ENCODE peak calls at places on chromosomes 6 and 20, in five cellular contexts. One of them, this sample, is unnamed. For H3K4me1, the result is how much of the 10 kb centered on the place peaks cover.

GRCh38 chr6:88383183-88383582 is 217.0 kb upstream of the CNR1 start:
- DNase-seq in A549: no peak
- DNase-seq in tibial artery: no peak
- DNase-seq in GM23248: no peak
- DNase-seq in heart left ventricle: no peak
- DNase-seq in this sample: no peak

GRCh38 chr6:43736211-43736786 is 33.7 kb upstream of the VEGFA start:
- DNase-seq in tibial artery: no peak
- DNase-seq in heart left ventricle: no peak
- DNase-seq in GM23248: no peak
- DNase-seq in A549: no peak
- DNase-seq in this sample: no peak

GRCh38 chr6:11172501-11173337 is 59.7 kb downstream of the NEDD9 start:
- DNase-seq in heart left ventricle: peak
- DNase-seq in GM23248: peak
- DNase-seq in tibial artery: peak
- DNase-seq in A549: no peak
- DNase-seq in this sample: peak

GRCh38 chr6:5498579-5498899 is 237.2 kb downstream of the FARS2 start:
- DNase-seq in tibial artery: no peak
- DNase-seq in heart left ventricle: no peak
- DNase-seq in GM23248: peak
- DNase-seq in A549: no peak
- DNase-seq in this sample: no peak

GRCh38 chr20:25310921-25311728 is 63.2 kb downstream of the PYGB start:
- DNase-seq in heart left ventricle: peak
- DNase-seq in tibial artery: peak
- DNase-seq in A549: no peak
- DNase-seq in GM23248: peak
- DNase-seq in this sample: peak

GRCh38 chr6:130825772-130826441 is 1.3 kb upstream of the SMLR1 start:
- DNase-seq in heart left ventricle: no peak
- DNase-seq in tibial artery: no peak
- DNase-seq in A549: no peak
- DNase-seq in GM23248: no peak
- DNase-seq in this sample: no peak

GRCh38 chr20:37516697-37517370 is 4.2 kb upstream of the NNAT start:
- DNase-seq in heart left ventricle: no peak
- DNase-seq in GM23248: no peak
- DNase-seq in tibial artery: no peak
- DNase-seq in A549: no peak
- DNase-seq in this sample: peak

GRCh38 chr20:35870541-35871307 is 83.6 kb downstream of the SCAND1 start:
- DNase-seq in GM23248: peak
- DNase-seq in A549: no peak
- DNase-seq in heart left ventricle: no peak
- DNase-seq in tibial artery: no peak
- DNase-seq in this sample: no peak

GRCh38 chr6:33815854-33816253 is 12.1 kb upstream of the MLN start:
- DNase-seq in A549: peak
- DNase-seq in GM23248: peak
- DNase-seq in tibial artery: no peak
- DNase-seq in heart left ventricle: no peak
- DNase-seq in this sample: peak

DNA sequence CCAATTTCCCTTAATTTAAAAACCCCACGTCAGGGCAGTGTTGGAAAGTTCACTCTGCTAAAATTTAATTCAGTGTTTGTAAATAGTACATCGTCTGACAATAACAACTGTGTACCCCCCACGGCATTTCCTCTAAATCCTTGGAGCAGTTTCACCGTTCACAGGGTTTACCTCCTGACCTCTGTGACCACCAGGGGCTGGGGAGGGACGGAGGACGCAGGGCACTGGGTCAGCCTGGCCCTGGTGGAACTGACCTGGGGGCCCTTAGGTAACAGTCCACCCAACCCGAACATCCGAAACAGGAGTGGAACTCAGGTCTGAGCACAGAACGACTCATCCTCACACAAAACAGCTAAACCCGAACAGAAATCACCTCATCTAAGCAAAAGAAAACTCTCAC is 2.1 kb downstream of the ZBTB46 start:
- DNase-seq in heart left ventricle: no peak
- DNase-seq in GM23248: no peak
- DNase-seq in A549: no peak
- DNase-seq in tibial artery: no peak
- DNase-seq in this sample: no peak
- H3K4me3 ChIP-seq in heart left ventricle: peak
- H3K4me3 ChIP-seq in GM23248: no peak
- H3K4me3 ChIP-seq in A549: no peak
- H3K4me3 ChIP-seq in tibial artery: no peak
- H3K4me3 ChIP-seq in this sample: no peak

GRCh38 chr20:41136695-41137411 is 490 bp upstream of the PLCG1 start:
- DNase-seq in heart left ventricle: peak
- DNase-seq in tibial artery: peak
- DNase-seq in GM23248: peak
- DNase-seq in A549: peak
- DNase-seq in this sample: peak

GRCh38 chr20:41138217-41138526 is 829 bp downstream of the PLCG1 start:
- DNase-seq in A549: no peak
- DNase-seq in GM23248: peak
- DNase-seq in tibial artery: no peak
- DNase-seq in heart left ventricle: no peak
- DNase-seq in this sample: no peak

GRCh38 chr20:41136336-41136694 is 1.0 kb upstream of the PLCG1 start:
- DNase-seq in GM23248: no peak
- DNase-seq in A549: no peak
- DNase-seq in heart left ventricle: no peak
- DNase-seq in tibial artery: no peak
- DNase-seq in this sample: no peak

GRCh38 chr20:41138527-41139226 is 1.3 kb downstream of the PLCG1 start:
- DNase-seq in heart left ventricle: no peak
- DNase-seq in GM23248: peak
- DNase-seq in A549: no peak
- DNase-seq in tibial artery: no peak
- DNase-seq in this sample: peak

DNA sequence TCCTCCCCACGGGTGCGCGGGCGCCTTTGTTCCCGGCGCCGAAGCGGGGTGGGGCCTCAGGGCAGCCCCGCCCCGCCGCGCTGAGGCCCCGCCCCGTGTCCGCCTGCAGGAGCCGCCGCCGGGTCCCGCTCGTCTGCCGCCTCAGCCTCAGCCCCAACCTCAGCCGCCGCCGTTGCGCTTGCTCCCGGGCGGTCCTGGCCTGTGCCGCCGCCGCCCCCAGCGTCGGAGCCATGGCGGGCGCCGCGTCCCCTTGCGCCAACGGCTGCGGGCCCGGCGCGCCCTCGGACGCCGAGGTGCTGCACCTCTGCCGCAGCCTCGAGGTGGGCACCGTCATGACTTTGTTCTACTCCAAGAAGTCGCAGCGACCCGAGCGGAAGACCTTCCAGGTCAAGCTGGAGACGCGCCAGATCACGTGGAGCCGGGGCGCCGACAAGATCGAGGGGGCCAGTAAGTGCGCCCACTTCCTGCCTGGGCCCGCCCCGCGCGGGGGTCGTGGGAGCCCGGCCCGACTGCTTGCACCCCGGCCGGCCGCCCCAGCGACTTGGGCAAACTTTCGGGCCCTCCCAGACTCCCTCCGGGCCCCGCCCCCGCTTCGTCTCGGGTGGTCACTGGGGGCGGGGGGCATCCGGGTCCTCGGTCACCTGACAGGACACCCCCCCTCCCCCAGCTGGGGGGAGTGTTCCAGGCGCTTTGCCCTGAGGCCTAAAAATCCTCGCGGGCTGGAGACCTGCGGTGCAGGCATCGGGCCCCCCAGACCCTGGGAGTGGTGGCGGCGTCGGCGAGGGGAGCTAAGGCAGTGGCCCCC is at the start of gene PLCG1:
- DNase-seq in GM23248: peak
- DNase-seq in heart left ventricle: peak
- DNase-seq in A549: peak
- DNase-seq in tibial artery: peak
- DNase-seq in this sample: peak
- H3K4me1 ChIP-seq in GM23248: under half
- H3K4me1 ChIP-seq in heart left ventricle: under half
- H3K4me1 ChIP-seq in A549: under half
- H3K4me1 ChIP-seq in tibial artery: half or more
- H3K4me1 ChIP-seq in this sample: under half

GRCh38 chr20:53657732-53658131 is 64.1 kb upstream of the ZNF217 start:
- DNase-seq in A549: no peak
- DNase-seq in GM23248: no peak
- DNase-seq in tibial artery: no peak
- DNase-seq in heart left ventricle: no peak
- DNase-seq in this sample: peak

GRCh38 chr20:53658327-53658726 is 64.7 kb upstream of the ZNF217 start:
- DNase-seq in tibial artery: no peak
- DNase-seq in GM23248: no peak
- DNase-seq in heart left ventricle: no peak
- DNase-seq in A549: no peak
- DNase-seq in this sample: no peak

GRCh38 chr20:53655909-53656652 is 62.4 kb upstream of the ZNF217 start:
- DNase-seq in tibial artery: no peak
- DNase-seq in GM23248: peak
- DNase-seq in heart left ventricle: no peak
- DNase-seq in A549: no peak
- DNase-seq in this sample: no peak

GRCh38 chr20:53656653-53657288 is 63.1 kb upstream of the ZNF217 start:
- DNase-seq in tibial artery: no peak
- DNase-seq in GM23248: peak
- DNase-seq in A549: no peak
- DNase-seq in heart left ventricle: no peak
- DNase-seq in this sample: no peak

GRCh38 chr20:53657289-53657678 is 63.6 kb upstream of the ZNF217 start:
- DNase-seq in tibial artery: no peak
- DNase-seq in GM23248: peak
- DNase-seq in A549: no peak
- DNase-seq in heart left ventricle: no peak
- DNase-seq in this sample: no peak
- H3K27ac ChIP-seq in tibial artery: peak
- H3K27ac ChIP-seq in GM23248: peak
- H3K27ac ChIP-seq in A549: peak
- H3K27ac ChIP-seq in heart left ventricle: no peak
- H3K27ac ChIP-seq in this sample: no peak

GRCh38 chr6:29975561-29975907 is 33.2 kb downstream of the HLA-A start:
- DNase-seq in tibial artery: no peak
- DNase-seq in heart left ventricle: no peak
- DNase-seq in A549: no peak
- DNase-seq in GM23248: no peak
- DNase-seq in this sample: no peak
- H3K4me3 ChIP-seq in tibial artery: peak
- H3K4me3 ChIP-seq in heart left ventricle: peak
- H3K4me3 ChIP-seq in A549: no peak
- H3K4me3 ChIP-seq in GM23248: no peak
- H3K4me3 ChIP-seq in this sample: no peak

DNA sequence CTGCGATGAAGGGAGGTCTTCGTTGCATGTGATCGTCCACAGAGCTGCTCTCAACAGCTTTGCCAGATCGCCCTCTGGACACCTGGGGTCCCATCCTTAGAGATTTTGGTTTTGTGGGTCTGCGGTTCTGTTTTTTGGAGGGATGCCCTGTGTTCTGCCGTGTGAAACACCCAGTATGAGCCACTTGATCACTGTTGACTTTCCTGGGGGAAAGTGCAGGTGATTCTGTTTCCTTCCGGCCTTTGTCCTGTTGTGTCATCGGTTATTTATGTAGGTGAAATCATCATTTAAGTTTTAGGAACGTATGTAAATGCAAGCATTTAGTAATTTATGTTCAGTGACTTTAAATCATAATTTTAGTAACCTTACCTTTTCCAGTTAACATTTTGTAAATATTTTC is 56.4 kb upstream of the SLC22A1 start:
- DNase-seq in tibial artery: no peak
- DNase-seq in A549: no peak
- DNase-seq in GM23248: no peak
- DNase-seq in heart left ventricle: no peak
- DNase-seq in this sample: no peak
- H3K4me1 ChIP-seq in tibial artery: under half
- H3K4me1 ChIP-seq in A549: under half
- H3K4me1 ChIP-seq in GM23248: under half
- H3K4me1 ChIP-seq in heart left ventricle: under half
- H3K4me1 ChIP-seq in this sample: under half

DNA sequence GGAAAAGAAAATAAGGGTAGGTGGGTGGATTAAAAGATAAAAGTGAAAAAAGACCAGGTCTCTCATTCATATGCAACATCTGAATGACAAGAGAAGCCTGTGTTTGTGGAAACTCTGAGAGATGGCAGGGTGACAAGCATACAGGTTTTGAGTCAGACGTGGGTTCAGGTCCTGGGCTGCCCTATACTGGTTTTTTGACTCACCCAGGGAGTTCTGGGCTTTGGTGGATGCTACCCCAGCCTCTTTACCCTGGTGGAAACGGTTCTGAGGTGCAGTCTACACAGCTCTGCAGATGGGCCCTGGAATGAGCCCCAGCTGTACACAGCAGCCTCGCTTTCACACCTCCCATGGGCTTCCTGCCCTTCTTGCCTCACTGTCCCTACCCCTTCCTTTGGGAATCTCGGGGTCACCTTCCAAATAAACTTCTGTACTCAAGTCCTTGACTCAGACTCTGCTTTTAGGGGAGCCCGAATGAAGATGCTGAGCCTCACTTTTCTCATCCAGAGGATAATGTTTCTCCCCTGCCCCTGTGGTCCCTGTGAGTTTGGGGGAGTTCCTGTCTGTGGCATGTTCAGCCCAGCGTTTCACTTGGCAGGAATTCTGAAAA is 77.7 kb upstream of the CLDN20 start:
- DNase-seq in tibial artery: no peak
- DNase-seq in A549: no peak
- DNase-seq in GM23248: peak
- DNase-seq in heart left ventricle: no peak
- DNase-seq in this sample: no peak
- H3K27ac ChIP-seq in tibial artery: peak
- H3K27ac ChIP-seq in A549: no peak
- H3K27ac ChIP-seq in GM23248: no peak
- H3K27ac ChIP-seq in heart left ventricle: no peak
- H3K27ac ChIP-seq in this sample: no peak

DNA sequence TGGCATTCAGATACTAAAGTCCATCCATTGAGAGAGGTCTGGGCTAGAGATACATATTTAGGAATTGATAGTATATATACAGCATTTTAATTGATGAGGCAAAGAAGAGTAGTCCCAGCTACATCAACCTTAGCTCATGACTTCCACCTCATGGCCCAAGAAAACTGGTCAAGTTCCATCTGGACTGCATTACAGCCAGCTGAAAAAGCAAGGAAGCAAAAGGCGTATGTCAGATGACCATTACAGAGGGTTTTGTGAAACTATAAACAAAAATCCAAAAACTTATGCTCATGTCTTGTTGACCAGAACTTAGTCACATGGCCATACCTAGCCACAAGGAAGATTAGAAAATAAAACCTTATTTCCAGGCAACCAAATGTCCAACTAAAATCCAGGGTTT is 46.8 kb upstream of the RNF146 start:
- DNase-seq in heart left ventricle: no peak
- DNase-seq in tibial artery: no peak
- DNase-seq in GM23248: no peak
- DNase-seq in A549: no peak
- DNase-seq in this sample: no peak
- H3K4me3 ChIP-seq in heart left ventricle: no peak
- H3K4me3 ChIP-seq in tibial artery: no peak
- H3K4me3 ChIP-seq in GM23248: no peak
- H3K4me3 ChIP-seq in A549: no peak
- H3K4me3 ChIP-seq in this sample: no peak

GRCh38 chr6:40387127-40387870 is 199.9 kb downstream of the LRFN2 start:
- DNase-seq in A549: no peak
- DNase-seq in tibial artery: no peak
- DNase-seq in heart left ventricle: no peak
- DNase-seq in GM23248: no peak
- DNase-seq in this sample: no peak
- H3K4me1 ChIP-seq in A549: under half
- H3K4me1 ChIP-seq in tibial artery: under half
- H3K4me1 ChIP-seq in heart left ventricle: under half
- H3K4me1 ChIP-seq in GM23248: under half
- H3K4me1 ChIP-seq in this sample: under half